ENCODE peak calls at places on chromosomes 12 and 14, in nine cellular contexts. One of them, this sample, is unnamed.

GRCh38 chr14:93688794-93689193 is 99.5 kb downstream of the PRIMA1 start:
- DNase-seq in HEK293T: no peak
- DNase-seq in DMS79 treated with DMSO at 0.1 percent for 48 hours: peak; percentile 62
- DNase-seq in stimulated activated CD8-positive, alpha-beta memory T cell treated with anti-CD3 and anti-CD28 coated beads, Interleukin-7, amount 100 ng/mL, for 1 hour: no peak
- DNase-seq in GM06990: no peak
- DNase-seq in HAP-1: no peak
- DNase-seq in RWPE1: no peak
- DNase-seq in T47D: no peak
- DNase-seq in stimulated activated CD4-positive, alpha-beta T cell treated with anti-CD3 and anti-CD28 coated beads, Interleukin-4, amount 100 ng/mL, for 48 hours: no peak
- DNase-seq in this sample: no peak

GRCh38 chr12:127726928-127727327 is 540.0 kb upstream of the TMEM132C start:
- DNase-seq in GM06990: no peak
- DNase-seq in RWPE1: no peak
- DNase-seq in stimulated activated CD8-positive, alpha-beta memory T cell treated with anti-CD3 and anti-CD28 coated beads, Interleukin-7, amount 100 ng/mL, for 1 hour: no peak
- DNase-seq in HAP-1: no peak
- DNase-seq in stimulated activated CD4-positive, alpha-beta T cell treated with anti-CD3 and anti-CD28 coated beads, Interleukin-4, amount 100 ng/mL, for 48 hours: no peak
- DNase-seq in HEK293T: no peak
- DNase-seq in DMS79 treated with DMSO at 0.1 percent for 48 hours: peak; percentile 23
- DNase-seq in T47D: no peak
- DNase-seq in this sample: no peak

GRCh38 chr12:132560831-132561783 is 49.3 kb downstream of the LRCOL1 start:
- DNase-seq in HEK293T: peak; percentile 89
- DNase-seq in HAP-1: peak; percentile 94
- DNase-seq in DMS79 treated with DMSO at 0.1 percent for 48 hours: peak; percentile 87
- DNase-seq in GM06990: peak; percentile 72
- DNase-seq in T47D: peak; percentile 76
- DNase-seq in RWPE1: peak; percentile 80
- DNase-seq in stimulated activated CD4-positive, alpha-beta T cell treated with anti-CD3 and anti-CD28 coated beads, Interleukin-4, amount 100 ng/mL, for 48 hours: peak; percentile 78
- DNase-seq in stimulated activated CD8-positive, alpha-beta memory T cell treated with anti-CD3 and anti-CD28 coated beads, Interleukin-7, amount 100 ng/mL, for 1 hour: peak; percentile 42
- DNase-seq in this sample: peak; percentile 10

GRCh38 chr14:61296707-61297502 is 15.8 kb upstream of the TMEM30B start:
- DNase-seq in stimulated activated CD4-positive, alpha-beta T cell treated with anti-CD3 and anti-CD28 coated beads, Interleukin-4, amount 100 ng/mL, for 48 hours: no peak
- DNase-seq in GM06990: no peak
- DNase-seq in HAP-1: no peak
- DNase-seq in DMS79 treated with DMSO at 0.1 percent for 48 hours: peak; percentile 69
- DNase-seq in HEK293T: peak; percentile 31
- DNase-seq in stimulated activated CD8-positive, alpha-beta memory T cell treated with anti-CD3 and anti-CD28 coated beads, Interleukin-7, amount 100 ng/mL, for 1 hour: no peak
- DNase-seq in RWPE1: peak; percentile 44
- DNase-seq in T47D: peak; percentile 70
- DNase-seq in this sample: peak; percentile 42

GRCh38 chr12:109618091-109618490 is 44.5 kb downstream of the MVK start:
- DNase-seq in HEK293T: no peak
- DNase-seq in HAP-1: no peak
- DNase-seq in stimulated activated CD4-positive, alpha-beta T cell treated with anti-CD3 and anti-CD28 coated beads, Interleukin-4, amount 100 ng/mL, for 48 hours: no peak
- DNase-seq in stimulated activated CD8-positive, alpha-beta memory T cell treated with anti-CD3 and anti-CD28 coated beads, Interleukin-7, amount 100 ng/mL, for 1 hour: no peak
- DNase-seq in T47D: no peak
- DNase-seq in RWPE1: no peak
- DNase-seq in DMS79 treated with DMSO at 0.1 percent for 48 hours: no peak
- DNase-seq in GM06990: no peak
- DNase-seq in this sample: no peak

GRCh38 chr12:124497658-124498057 is 69.8 kb downstream of the NCOR2 start:
- DNase-seq in T47D: no peak
- DNase-seq in RWPE1: peak; percentile 62
- DNase-seq in GM06990: no peak
- DNase-seq in HAP-1: no peak
- DNase-seq in DMS79 treated with DMSO at 0.1 percent for 48 hours: no peak
- DNase-seq in stimulated activated CD8-positive, alpha-beta memory T cell treated with anti-CD3 and anti-CD28 coated beads, Interleukin-7, amount 100 ng/mL, for 1 hour: no peak
- DNase-seq in HEK293T: no peak
- DNase-seq in stimulated activated CD4-positive, alpha-beta T cell treated with anti-CD3 and anti-CD28 coated beads, Interleukin-4, amount 100 ng/mL, for 48 hours: no peak
- DNase-seq in this sample: no peak

GRCh38 chr14:98964171-98964570 is 307.8 kb downstream of the BCL11B start:
- DNase-seq in stimulated activated CD8-positive, alpha-beta memory T cell treated with anti-CD3 and anti-CD28 coated beads, Interleukin-7, amount 100 ng/mL, for 1 hour: no peak
- DNase-seq in HEK293T: no peak
- DNase-seq in stimulated activated CD4-positive, alpha-beta T cell treated with anti-CD3 and anti-CD28 coated beads, Interleukin-4, amount 100 ng/mL, for 48 hours: no peak
- DNase-seq in RWPE1: no peak
- DNase-seq in DMS79 treated with DMSO at 0.1 percent for 48 hours: no peak
- DNase-seq in GM06990: no peak
- DNase-seq in HAP-1: no peak
- DNase-seq in T47D: no peak
- DNase-seq in this sample: no peak

GRCh38 chr12:7959278-7960063 is 23.5 kb upstream of the SLC2A3 start:
- DNase-seq in stimulated activated CD8-positive, alpha-beta memory T cell treated with anti-CD3 and anti-CD28 coated beads, Interleukin-7, amount 100 ng/mL, for 1 hour: no peak
- DNase-seq in stimulated activated CD4-positive, alpha-beta T cell treated with anti-CD3 and anti-CD28 coated beads, Interleukin-4, amount 100 ng/mL, for 48 hours: peak; percentile 19
- DNase-seq in GM06990: peak; percentile 41
- DNase-seq in HEK293T: peak; percentile 8
- DNase-seq in DMS79 treated with DMSO at 0.1 percent for 48 hours: no peak
- DNase-seq in HAP-1: peak; percentile 43
- DNase-seq in T47D: no peak
- DNase-seq in RWPE1: peak; percentile 51
- DNase-seq in this sample: peak; percentile 30

GRCh38 chr12:89183985-89184435 is 168.3 kb downstream of the DUSP6 start:
- DNase-seq in HEK293T: no peak
- DNase-seq in stimulated activated CD8-positive, alpha-beta memory T cell treated with anti-CD3 and anti-CD28 coated beads, Interleukin-7, amount 100 ng/mL, for 1 hour: no peak
- DNase-seq in DMS79 treated with DMSO at 0.1 percent for 48 hours: no peak
- DNase-seq in GM06990: no peak
- DNase-seq in T47D: no peak
- DNase-seq in stimulated activated CD4-positive, alpha-beta T cell treated with anti-CD3 and anti-CD28 coated beads, Interleukin-4, amount 100 ng/mL, for 48 hours: no peak
- DNase-seq in HAP-1: no peak
- DNase-seq in RWPE1: no peak
- DNase-seq in this sample: peak; percentile 76

GRCh38 chr12:102406033-102406584 is 74.3 kb downstream of the IGF1 start:
- DNase-seq in stimulated activated CD4-positive, alpha-beta T cell treated with anti-CD3 and anti-CD28 coated beads, Interleukin-4, amount 100 ng/mL, for 48 hours: no peak
- DNase-seq in GM06990: peak; percentile 15
- DNase-seq in HAP-1: peak; percentile 55
- DNase-seq in DMS79 treated with DMSO at 0.1 percent for 48 hours: peak; percentile 65
- DNase-seq in HEK293T: no peak
- DNase-seq in RWPE1: peak; percentile 8
- DNase-seq in T47D: no peak
- DNase-seq in stimulated activated CD8-positive, alpha-beta memory T cell treated with anti-CD3 and anti-CD28 coated beads, Interleukin-7, amount 100 ng/mL, for 1 hour: no peak
- DNase-seq in this sample: peak; percentile 7

GRCh38 chr14:93970967-93971634 is 5.3 kb downstream of the ASB2 start:
- DNase-seq in GM06990: peak; percentile 83
- DNase-seq in stimulated activated CD4-positive, alpha-beta T cell treated with anti-CD3 and anti-CD28 coated beads, Interleukin-4, amount 100 ng/mL, for 48 hours: peak; percentile 56
- DNase-seq in T47D: no peak
- DNase-seq in HAP-1: no peak
- DNase-seq in DMS79 treated with DMSO at 0.1 percent for 48 hours: peak; percentile 73
- DNase-seq in RWPE1: no peak
- DNase-seq in stimulated activated CD8-positive, alpha-beta memory T cell treated with anti-CD3 and anti-CD28 coated beads, Interleukin-7, amount 100 ng/mL, for 1 hour: no peak
- DNase-seq in HEK293T: no peak
- DNase-seq in this sample: no peak

GRCh38 chr12:115337693-115338543 is 653.9 kb upstream of the TBX3 start:
- DNase-seq in RWPE1: peak; percentile 64
- DNase-seq in DMS79 treated with DMSO at 0.1 percent for 48 hours: peak; percentile 99
- DNase-seq in T47D: peak; percentile 33
- DNase-seq in HAP-1: no peak
- DNase-seq in stimulated activated CD4-positive, alpha-beta T cell treated with anti-CD3 and anti-CD28 coated beads, Interleukin-4, amount 100 ng/mL, for 48 hours: no peak
- DNase-seq in GM06990: no peak
- DNase-seq in HEK293T: no peak
- DNase-seq in stimulated activated CD8-positive, alpha-beta memory T cell treated with anti-CD3 and anti-CD28 coated beads, Interleukin-7, amount 100 ng/mL, for 1 hour: no peak
- DNase-seq in this sample: peak; percentile 74

GRCh38 chr14:54451961-54452360 is 10.8 kb upstream of the CNIH1 start:
- DNase-seq in RWPE1: no peak
- DNase-seq in DMS79 treated with DMSO at 0.1 percent for 48 hours: no peak
- DNase-seq in stimulated activated CD8-positive, alpha-beta memory T cell treated with anti-CD3 and anti-CD28 coated beads, Interleukin-7, amount 100 ng/mL, for 1 hour: no peak
- DNase-seq in HAP-1: no peak
- DNase-seq in stimulated activated CD4-positive, alpha-beta T cell treated with anti-CD3 and anti-CD28 coated beads, Interleukin-4, amount 100 ng/mL, for 48 hours: no peak
- DNase-seq in GM06990: no peak
- DNase-seq in T47D: no peak
- DNase-seq in HEK293T: no peak
- DNase-seq in this sample: no peak

GRCh38 chr12:22256076-22256475 is 78.4 kb downstream of the ST8SIA1 start:
- DNase-seq in HEK293T: no peak
- DNase-seq in T47D: no peak
- DNase-seq in RWPE1: no peak
- DNase-seq in GM06990: no peak
- DNase-seq in stimulated activated CD4-positive, alpha-beta T cell treated with anti-CD3 and anti-CD28 coated beads, Interleukin-4, amount 100 ng/mL, for 48 hours: no peak
- DNase-seq in HAP-1: no peak
- DNase-seq in stimulated activated CD8-positive, alpha-beta memory T cell treated with anti-CD3 and anti-CD28 coated beads, Interleukin-7, amount 100 ng/mL, for 1 hour: no peak
- DNase-seq in DMS79 treated with DMSO at 0.1 percent for 48 hours: no peak
- DNase-seq in this sample: no peak

GRCh38 chr12:15597125-15597830 is 191.9 kb downstream of the EPS8 start:
- DNase-seq in GM06990: no peak
- DNase-seq in stimulated activated CD8-positive, alpha-beta memory T cell treated with anti-CD3 and anti-CD28 coated beads, Interleukin-7, amount 100 ng/mL, for 1 hour: no peak
- DNase-seq in HEK293T: no peak
- DNase-seq in HAP-1: no peak
- DNase-seq in T47D: no peak
- DNase-seq in RWPE1: no peak
- DNase-seq in DMS79 treated with DMSO at 0.1 percent for 48 hours: no peak
- DNase-seq in stimulated activated CD4-positive, alpha-beta T cell treated with anti-CD3 and anti-CD28 coated beads, Interleukin-4, amount 100 ng/mL, for 48 hours: no peak
- DNase-seq in this sample: no peak

This sample was measured in renal cortical epithelial cell.